ENCODE peak calls at places on chromosome 19, in ten cellular contexts. G is body of pancreas; A is choroid plexus epithelial cell; B is occipital lobe; Y is H9; R is CD4-positive, CD25-positive, alpha-beta regulatory T cell; L is activated T-helper 1 cell treated with anti-CD3 and anti-CD28 coated beads, Interleukin-12 subunit alpha, Interleukin-12 subunit beta, Interleukin-2, Interleukin-4 antibody, amounts not matched to agents 30 ng/mL and 10 ng/mL and 1 ng/mL, durations not matched to agents 14 hours and 24 hours and 36 hours; U is activated CD4-positive, alpha-beta T cell treated with anti-CD3 and anti-CD28 coated beads, Interleukin-2, amount 50 U/mL, for 1 hour; T is tibial artery; S is iPS-NIHi11. C is an unnamed sample.
A peak's percentile ranks its signal among the peaks of the same experiment; 100 is the strongest.

GRCh38 chr19:38848299-38849146 is 1.3 kb downstream of the HNRNPL start:
- DNase-seq in G (no peak), A (no peak), B (no peak), Y (no peak), R (no peak), L (no peak), U (no peak), T (no peak), S (no peak), C (no peak)

GRCh38 chr19:35213678-35214632 is 14.6 kb downstream of the FAM187B start:
- DNase-seq in G (peak; percentile 83), A (peak; percentile 88), B (no peak), Y (no peak), R (peak; percentile 92), L (peak; percentile 42), U (peak; percentile 70), T (peak; percentile 82), S (no peak), C (peak; percentile 75)

GRCh38 chr19:2126879-2127518 is 24.4 kb downstream of the AP3D1 start:
- DNase-seq in G (no peak), A (no peak), B (no peak), Y (no peak), R (no peak), L (no peak), U (no peak), T (no peak), S (no peak), C (no peak)

GRCh38 chr19:12956446-12957388 is at the start of gene GADD45GIP1:
- DNase-seq in G (peak; percentile 80), A (peak; percentile 77), B (peak; percentile 60), Y (peak; percentile 80), R (peak; percentile 82), L (peak; percentile 79), U (peak; percentile 80), T (peak; percentile 70), S (peak; percentile 92), C (peak; percentile 73)

GRCh38 chr19:54179921-54180452 is 7.0 kb upstream of the TMC4 start:
- DNase-seq in G (no peak), A (peak; percentile 88), B (peak; percentile 22), Y (peak; percentile 98), R (no peak), L (no peak), U (no peak), T (no peak), S (peak; percentile 77), C (peak; percentile 87)

GRCh38 chr19:28577666-28578065 is 635.3 kb downstream of the UQCRFS1 start:
- DNase-seq in G (no peak), A (no peak), B (no peak), Y (no peak), R (no peak), L (no peak), U (no peak), T (no peak), S (no peak), C (no peak)

GRCh38 chr19:47479701-47480503 is 4.1 kb downstream of the KPTN start:
- DNase-seq in G (no peak), A (peak; percentile 36), B (no peak), Y (peak; percentile 88), R (no peak), L (no peak), U (no peak), T (no peak), S (peak; percentile 88), C (peak; percentile 10)

GRCh38 chr19:35427187-35427586 is 20.9 kb upstream of the FFAR2 start:
- DNase-seq in G (no peak), A (no peak), B (no peak), Y (no peak), R (no peak), L (no peak), U (no peak), T (no peak), S (no peak), C (no peak)

GRCh38 chr19:47493378-47494210 is 9.6 kb upstream of the KPTN start:
- DNase-seq in G (no peak), A (no peak), B (no peak), Y (no peak), R (no peak), L (no peak), U (no peak), T (no peak), S (no peak), C (no peak)

GRCh38 chr19:27671876-27672275 is 1541.1 kb downstream of the UQCRFS1 start:
- DNase-seq in G (no peak), A (no peak), B (no peak), Y (no peak), R (no peak), L (no peak), U (no peak), T (no peak), S (no peak), C (no peak)

GRCh38 chr19:45169602-45170001 is 8.4 kb downstream of the TRAPPC6A start:
- DNase-seq in G (no peak), A (no peak), B (no peak), Y (no peak), R (no peak), L (no peak), U (no peak), T (no peak), S (no peak), C (no peak)

GRCh38 chr19:44777715-44778347 is at the start of gene CBLC:
- DNase-seq in G (peak; percentile 97), A (no peak), B (no peak), Y (peak; percentile 97), R (no peak), L (no peak), U (no peak), T (no peak), S (peak; percentile 95), C (no peak)

GRCh38 chr19:49261602-49262001 is 63.4 kb downstream of the SLC6A16 start:
- DNase-seq in G (no peak), A (no peak), B (no peak), Y (no peak), R (no peak), L (no peak), U (no peak), T (no peak), S (no peak), C (no peak)

GRCh38 chr19:29121684-29122083 is 91.3 kb downstream of the UQCRFS1 start:
- DNase-seq in G (no peak), A (no peak), B (no peak), Y (peak; percentile 72), R (no peak), L (no peak), U (no peak), T (peak; percentile 30), S (peak; percentile 73), C (no peak)

GRCh38 chr19:17529239-17530158 is 18.1 kb downstream of the PGLS start:
- DNase-seq in G (no peak), A (no peak), B (no peak), Y (no peak), R (no peak), L (no peak), U (no peak), T (no peak), S (no peak), C (no peak)

GRCh38 chr19:14536926-14537692 is 7.7 kb downstream of the TECR start:
- DNase-seq in G (peak; percentile 89), A (peak; percentile 82), B (no peak), Y (peak; percentile 98), R (no peak), L (no peak), U (peak; percentile 40), T (peak; percentile 51), S (peak; percentile 90), C (peak; percentile 94)

GRCh38 chr19:31880283-31880682 is 465.1 kb upstream of the ZNF507 start:
- DNase-seq in G (no peak), A (no peak), B (no peak), Y (no peak), R (no peak), L (no peak), U (no peak), T (no peak), S (no peak), C (no peak)

GRCh38 chr19:6687117-6687516 is 17.2 kb upstream of the TNFSF14 start:
- DNase-seq in G (no peak), A (no peak), B (no peak), Y (no peak), R (no peak), L (no peak), U (no peak), T (no peak), S (no peak), C (no peak)

GRCh38 chr19:494171-495046 is 1.9 kb upstream of the MADCAM1 start:
- DNase-seq in G (no peak), A (no peak), B (no peak), Y (peak; percentile 35), R (no peak), L (no peak), U (no peak), T (no peak), S (no peak), C (no peak)

GRCh38 chr19:52138614-52139290 is 986 bp downstream of the ZNF616 start:
- DNase-seq in G (peak; percentile 27), A (peak; percentile 15), B (no peak), Y (peak; percentile 69), R (peak; percentile 4), L (peak; percentile 1), U (no peak), T (peak; percentile 23), S (peak; percentile 68), C (peak; percentile 11)

GRCh38 chr19:45254044-45254531 is 3.0 kb downstream of the MARK4 start:
- DNase-seq in G (no peak), A (no peak), B (no peak), Y (no peak), R (no peak), L (no peak), U (no peak), T (no peak), S (peak; percentile 51), C (no peak)

GRCh38 chr19:18416778-18417249 is 2.4 kb upstream of the SSBP4 start:
- DNase-seq in G (peak; percentile 83), A (peak; percentile 94), B (peak; percentile 79), Y (peak; percentile 87), R (no peak), L (peak; percentile 60), U (peak; percentile 66), T (peak; percentile 93), S (peak; percentile 82), C (peak; percentile 85)

GRCh38 chr19:38953677-38954076 is 21.9 kb downstream of the FBXO17 start:
- DNase-seq in G (no peak), A (no peak), B (no peak), Y (no peak), R (no peak), L (no peak), U (no peak), T (no peak), S (no peak), C (no peak)